ENCODE peak calls at places on chromosomes 7 and 10, in eight cellular contexts. W, Y, C, O, U, P, H and N are unnamed samples.

GRCh38 chr7:138436388-138436787 is 23.7 kb upstream of the TRIM24 start:
- DNase-seq in W (no peak), Y (no peak), C (no peak), O (no peak), U (no peak), P (no peak), H (no peak), N (no peak)

GRCh38 chr10:107160866-107161265 is 3.6 kb downstream of the SORCS1 start:
- DNase-seq in W (no peak), Y (no peak), C (no peak), O (no peak), U (no peak), P (no peak), H (no peak), N (no peak)

GRCh38 chr7:155863721-155864151 is 51.5 kb upstream of the SHH start:
- DNase-seq in W (no peak), Y (no peak), C (no peak), O (no peak), U (no peak), P (no peak), H (no peak), N (no peak)

GRCh38 chr7:126424985-126425384 is 827.8 kb downstream of the GRM8 start:
- DNase-seq in W (no peak), Y (no peak), C (no peak), O (no peak), U (no peak), P (no peak), H (no peak), N (no peak)

GRCh38 chr10:17001961-17002749 is 127.5 kb downstream of the CUBN start:
- DNase-seq in W (no peak), Y (no peak), C (no peak), O (no peak), U (peak; percentile 93), P (no peak), H (peak; percentile 23), N (no peak)

GRCh38 chr10:43863859-43864591 is 215.3 kb upstream of the ZNF32 start:
- DNase-seq in W (no peak), Y (no peak), C (no peak), O (no peak), U (peak; percentile 81), P (no peak), H (no peak), N (no peak)

GRCh38 chr10:119892188-119893065 is at the start of gene SEC23IP:
- DNase-seq in W (peak; percentile 91), Y (peak; percentile 87), C (peak; percentile 92), O (peak; percentile 91), U (peak; percentile 96), P (peak; percentile 85), H (peak; percentile 75), N (peak; percentile 58)

GRCh38 chr10:71081912-71082311 is 130.5 kb upstream of the UNC5B start:
- DNase-seq in W (no peak), Y (no peak), C (no peak), O (no peak), U (no peak), P (no peak), H (no peak), N (no peak)

GRCh38 chr10:2929859-2930258 is 137.5 kb upstream of the PFKP start:
- DNase-seq in W (no peak), Y (no peak), C (no peak), O (no peak), U (no peak), P (no peak), H (no peak), N (no peak)

GRCh38 chr10:70328987-70329386 is 45.2 kb upstream of the NPFFR1 start:
- DNase-seq in W (no peak), Y (no peak), C (no peak), O (no peak), U (peak; percentile 74), P (no peak), H (no peak), N (no peak)

GRCh38 chr10:51162002-51162401 is 87.7 kb downstream of the PRKG1 start:
- DNase-seq in W (no peak), Y (no peak), C (no peak), O (no peak), U (peak; percentile 55), P (no peak), H (no peak), N (no peak)

GRCh38 chr10:129421399-129421798 is 45.6 kb upstream of the MGMT start:
- DNase-seq in W (no peak), Y (no peak), C (no peak), O (no peak), U (no peak), P (no peak), H (no peak), N (no peak)

GRCh38 chr10:98357208-98357836 is 57.7 kb downstream of the PYROXD2 start:
- DNase-seq in W (no peak), Y (no peak), C (no peak), O (no peak), U (no peak), P (no peak), H (no peak), N (no peak)

GRCh38 chr7:94374231-94374630 is 20.5 kb upstream of the COL1A2 start:
- DNase-seq in W (no peak), Y (no peak), C (no peak), O (no peak), U (peak; percentile 90), P (no peak), H (no peak), N (no peak)

GRCh38 chr10:71761105-71761511 is 12.2 kb downstream of the VSIR start:
- DNase-seq in W (no peak), Y (no peak), C (no peak), O (no peak), U (no peak), P (no peak), H (no peak), N (no peak)

GRCh38 chr7:105011771-105012502 is 2.1 kb upstream of the KMT2E start:
- DNase-seq in W (no peak), Y (peak; percentile 37), C (no peak), O (no peak), U (no peak), P (no peak), H (peak; percentile 20), N (no peak)

GRCh38 chr7:12927635-12928434 is 240.4 kb downstream of the ARL4A start:
- DNase-seq in W (no peak), Y (no peak), C (no peak), O (no peak), U (no peak), P (no peak), H (no peak), N (no peak)

GRCh38 chr7:158114056-158114850 is 473.4 kb downstream of the PTPRN2 start:
- DNase-seq in W (no peak), Y (no peak), C (no peak), O (no peak), U (no peak), P (no peak), H (no peak), N (no peak)

GRCh38 chr10:127243490-127244272 is 47.3 kb upstream of the INSYN2A start:
- DNase-seq in W (no peak), Y (peak; percentile 17), C (no peak), O (peak; percentile 4), U (peak; percentile 12), P (no peak), H (no peak), N (no peak)